ENCODE peak calls at places on chromosomes 3 and 15, in four cellular contexts. H, A, L and G are unnamed samples.

GRCh38 chr3:16511561-16512434 is 1.7 kb downstream of the RFTN1 start:
- DNase-seq in H (no peak), A (no peak), L (peak), G (peak)

GRCh38 chr3:105137911-105138310 is 228.8 kb upstream of the ALCAM start:
- DNase-seq in H (no peak), A (no peak), L (no peak), G (no peak)

GRCh38 chr15:74252291-74253080 is 16.4 kb downstream of the CCDC33 start:
- DNase-seq in H (no peak), A (no peak), L (no peak), G (no peak)

GRCh38 chr3:152021951-152022461 is 148.6 kb downstream of the SUCNR1 start:
- DNase-seq in H (no peak), A (no peak), L (no peak), G (peak)

GRCh38 chr3:50172615-50173220 is 17.6 kb downstream of the SEMA3F start:
- DNase-seq in H (no peak), A (no peak), L (no peak), G (no peak)

GRCh38 chr3:65713016-65713415 is 325.7 kb downstream of the MAGI1 start:
- DNase-seq in H (no peak), A (no peak), L (no peak), G (no peak)

GRCh38 chr3:70840106-70840870 is 527.9 kb upstream of the MDFIC2 start:
- DNase-seq in H (no peak), A (no peak), L (no peak), G (no peak)

GRCh38 chr3:74643636-74644035 is 29.2 kb upstream of the CNTN3 start:
- DNase-seq in H (no peak), A (no peak), L (peak), G (no peak)

GRCh38 chr15:64426845-64427465 is 33.4 kb upstream of the ZNF609 start:
- DNase-seq in H (no peak), A (no peak), L (no peak), G (no peak)

GRCh38 chr3:9750556-9751411 is 1.0 kb downstream of the OGG1 start:
- DNase-seq in H (no peak), A (peak), L (peak), G (no peak)

GRCh38 chr3:194439915-194440550 is 41.0 kb upstream of the GP5 start:
- DNase-seq in H (no peak), A (no peak), L (no peak), G (no peak)

DNA sequence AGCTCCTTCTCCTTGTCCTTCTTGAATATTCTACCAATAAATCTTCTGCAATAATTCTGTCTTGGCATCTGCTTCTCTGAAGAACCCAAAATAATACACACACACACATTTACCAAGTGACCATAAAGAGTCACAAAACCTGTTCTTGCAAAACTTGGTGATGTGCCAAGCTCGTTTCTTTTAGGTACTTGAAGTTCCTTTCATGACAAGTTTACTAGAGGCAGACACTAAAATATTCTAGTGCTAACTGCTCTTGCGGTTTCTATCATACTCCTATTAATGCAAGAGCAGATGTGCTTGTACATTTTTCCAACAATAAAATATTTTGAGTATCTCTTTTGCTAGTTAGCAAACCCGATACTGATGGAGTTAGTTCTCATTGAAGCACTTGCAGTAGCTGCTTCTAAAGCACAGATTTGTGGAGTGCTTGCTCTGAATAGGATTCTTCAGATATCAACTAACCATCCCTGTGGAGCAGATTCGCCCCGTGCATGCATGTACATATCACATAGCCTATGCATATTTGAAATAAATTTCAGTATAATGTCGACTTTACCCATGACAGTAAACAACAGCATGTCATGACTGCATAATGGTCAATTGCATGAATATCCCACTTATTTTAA is 23.2 kb downstream of the HHLA2 start:
- DNase-seq in H (no peak), A (no peak), L (peak), G (no peak)
- TF ChIP-seq POLR2AphosphoS5 in H (no peak), A (no peak), L (peak), G (peak)

DNA sequence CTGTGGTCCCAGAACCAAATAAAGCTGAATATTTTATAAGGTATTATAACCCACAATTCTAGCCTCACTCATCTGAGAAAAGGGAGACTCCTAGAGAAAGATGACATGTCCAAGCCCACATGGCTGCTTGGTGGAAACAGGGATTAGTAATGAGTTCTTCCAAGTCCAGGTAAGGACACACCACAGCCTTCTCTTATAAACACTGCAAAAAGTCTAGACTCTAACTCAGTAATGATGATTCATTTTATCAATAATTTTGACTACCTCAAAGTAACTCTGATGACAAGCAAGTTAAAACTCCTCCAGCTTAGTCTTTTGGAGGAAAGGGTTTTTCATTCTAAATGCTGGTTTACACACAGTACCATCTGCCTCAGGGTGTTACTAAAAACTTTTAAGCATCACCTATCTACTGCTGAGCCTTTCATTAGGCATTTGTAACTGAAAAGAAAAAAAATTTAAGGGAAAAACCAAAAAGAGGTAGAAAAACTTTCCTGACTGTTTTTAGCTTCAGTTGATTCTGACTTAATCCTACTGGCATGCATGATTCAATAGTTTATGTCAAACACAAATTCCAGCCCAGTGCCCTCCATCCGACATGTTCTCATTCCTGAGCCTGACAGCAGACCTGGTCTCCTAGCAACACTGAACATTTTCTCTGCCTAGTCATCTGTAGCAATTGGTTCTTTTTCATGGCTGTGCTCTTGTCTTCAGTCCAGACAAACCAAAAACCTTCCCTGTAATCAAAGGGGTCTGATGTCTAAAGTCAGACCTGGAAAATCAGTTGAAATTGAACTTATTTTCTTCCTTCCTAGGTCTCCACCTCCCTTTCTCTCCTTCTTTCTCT is 43.9 kb downstream of the P3H2 start:
- DNase-seq in H (no peak), A (no peak), L (no peak), G (no peak)
- TF ChIP-seq POLR2AphosphoS5 in H (no peak), A (no peak), L (peak), G (no peak)

DNA sequence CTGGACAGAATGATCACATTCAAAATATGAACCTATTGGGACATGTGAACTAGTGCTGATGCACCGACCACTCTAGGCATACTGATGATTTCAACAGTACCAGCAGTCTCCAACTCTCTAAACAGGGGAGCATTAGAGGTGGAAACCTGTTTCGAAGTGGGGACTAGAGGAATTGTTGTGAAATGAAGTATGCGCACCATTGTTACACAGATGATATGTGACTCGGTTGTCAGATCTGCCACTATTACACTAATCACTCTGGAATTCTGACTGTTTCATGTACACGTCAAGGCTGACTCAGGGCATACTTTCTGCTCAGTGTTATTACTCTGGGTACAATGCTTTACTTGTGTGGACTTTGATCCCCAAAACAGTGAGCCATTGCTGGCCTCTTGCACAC is 198.2 kb upstream of the UBE2E2 start:
- DNase-seq in H (no peak), A (no peak), L (no peak), G (no peak)
- TF ChIP-seq POLR2AphosphoS5 in H (no peak), A (no peak), L (no peak), G (no peak)

GRCh38 chr15:66476535-66476934 is 21.0 kb downstream of the SNAPC5 start:
- DNase-seq in H (no peak), A (no peak), L (no peak), G (no peak)

GRCh38 chr15:66472176-66472999 is 25.2 kb downstream of the SNAPC5 start:
- DNase-seq in H (no peak), A (no peak), L (peak), G (no peak)

GRCh38 chr15:66477011-66477410 is 20.6 kb downstream of the SNAPC5 start:
- DNase-seq in H (no peak), A (no peak), L (no peak), G (no peak)

GRCh38 chr15:66474140-66474539 is 23.4 kb downstream of the SNAPC5 start:
- DNase-seq in H (no peak), A (no peak), L (no peak), G (no peak)
- TF ChIP-seq POLR2AphosphoS5 in H (no peak), A (no peak), L (no peak), G (no peak)

DNA sequence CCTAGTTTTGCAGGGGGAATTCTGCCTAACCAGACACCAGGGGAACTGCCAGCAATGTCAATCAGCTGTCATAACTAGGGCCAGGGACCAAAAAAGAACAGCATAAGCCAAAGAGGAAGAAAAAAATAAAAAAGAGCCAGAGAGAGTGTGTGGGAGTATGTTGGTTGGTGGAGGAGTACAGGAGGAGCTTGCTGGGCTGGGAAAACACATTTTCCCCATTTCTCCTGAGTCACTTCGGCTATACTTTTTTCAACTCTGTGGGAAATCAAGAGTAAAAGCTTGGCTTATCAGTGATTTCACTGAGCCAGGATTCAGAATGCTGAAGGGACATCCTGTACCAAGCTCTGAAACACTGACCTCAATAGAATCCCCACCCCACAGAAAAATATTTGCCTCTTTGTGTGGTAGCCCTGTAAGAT is 144.7 kb upstream of the DPH6 start:
- DNase-seq in H (no peak), A (peak), L (no peak), G (no peak)
- TF ChIP-seq POLR2AphosphoS5 in H (no peak), A (no peak), L (no peak), G (peak)

GRCh38 chr15:96130734-96131133 is 199.8 kb upstream of the NR2F2 start:
- DNase-seq in H (no peak), A (no peak), L (no peak), G (no peak)

GRCh38 chr15:96138985-96139384 is 191.5 kb upstream of the NR2F2 start:
- DNase-seq in H (no peak), A (no peak), L (no peak), G (no peak)

GRCh38 chr15:96132126-96132525 is 198.4 kb upstream of the NR2F2 start:
- DNase-seq in H (no peak), A (no peak), L (no peak), G (no peak)

GRCh38 chr15:96135166-96136093 is 195.1 kb upstream of the NR2F2 start:
- DNase-seq in H (no peak), A (peak), L (no peak), G (no peak)
- TF ChIP-seq POLR2AphosphoS5 in H (no peak), A (peak), L (no peak), G (no peak)

GRCh38 chr3:179651687-179652466 is 963 bp upstream of the USP13 start:
- DNase-seq in H (no peak), A (no peak), L (no peak), G (no peak)

GRCh38 chr3:179653777-179654117 is 907 bp downstream of the USP13 start:
- DNase-seq in H (no peak), A (no peak), L (peak), G (no peak)

GRCh38 chr3:179655236-179655635 is 2.4 kb downstream of the USP13 start:
- DNase-seq in H (no peak), A (no peak), L (no peak), G (no peak)

GRCh38 chr3:179653106-179653776 is 401 bp downstream of the USP13 start:
- DNase-seq in H (peak), A (peak), L (peak), G (peak)

DNA sequence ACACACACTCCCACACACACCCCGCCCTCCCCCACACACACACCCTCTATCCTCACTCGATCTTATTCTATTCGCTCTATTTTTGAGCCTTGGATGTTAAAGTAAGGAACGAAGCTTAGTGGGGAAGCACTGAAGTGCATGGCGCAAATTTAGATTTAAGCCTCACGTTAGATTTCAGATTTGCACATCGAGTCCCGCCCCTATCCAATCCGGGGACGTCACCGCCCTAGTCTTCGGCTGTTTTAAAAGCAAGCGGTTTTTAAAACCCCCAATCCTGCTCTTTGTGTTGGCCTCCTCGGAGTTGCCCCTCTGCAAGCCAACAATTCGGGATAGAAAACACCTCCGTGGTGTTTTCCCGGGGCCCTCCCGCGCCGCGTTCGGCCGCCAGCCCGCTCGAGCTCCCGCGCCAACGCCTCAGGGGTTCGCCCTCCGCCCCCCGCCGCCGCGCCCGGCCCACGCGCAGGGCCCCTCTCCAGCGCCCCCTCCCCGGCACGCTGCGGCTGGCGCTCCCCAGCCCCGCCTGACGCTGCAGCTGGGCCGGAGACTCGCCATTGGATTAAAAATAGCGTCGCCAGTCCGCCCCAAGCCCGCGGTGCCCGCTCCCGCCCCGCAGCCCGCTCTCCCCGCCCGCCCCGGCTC is at the start of gene USP13:
- DNase-seq in H (peak), A (peak), L (peak), G (peak)
- TF ChIP-seq POLR2AphosphoS5 in H (no peak), A (no peak), L (no peak), G (no peak)

DNA sequence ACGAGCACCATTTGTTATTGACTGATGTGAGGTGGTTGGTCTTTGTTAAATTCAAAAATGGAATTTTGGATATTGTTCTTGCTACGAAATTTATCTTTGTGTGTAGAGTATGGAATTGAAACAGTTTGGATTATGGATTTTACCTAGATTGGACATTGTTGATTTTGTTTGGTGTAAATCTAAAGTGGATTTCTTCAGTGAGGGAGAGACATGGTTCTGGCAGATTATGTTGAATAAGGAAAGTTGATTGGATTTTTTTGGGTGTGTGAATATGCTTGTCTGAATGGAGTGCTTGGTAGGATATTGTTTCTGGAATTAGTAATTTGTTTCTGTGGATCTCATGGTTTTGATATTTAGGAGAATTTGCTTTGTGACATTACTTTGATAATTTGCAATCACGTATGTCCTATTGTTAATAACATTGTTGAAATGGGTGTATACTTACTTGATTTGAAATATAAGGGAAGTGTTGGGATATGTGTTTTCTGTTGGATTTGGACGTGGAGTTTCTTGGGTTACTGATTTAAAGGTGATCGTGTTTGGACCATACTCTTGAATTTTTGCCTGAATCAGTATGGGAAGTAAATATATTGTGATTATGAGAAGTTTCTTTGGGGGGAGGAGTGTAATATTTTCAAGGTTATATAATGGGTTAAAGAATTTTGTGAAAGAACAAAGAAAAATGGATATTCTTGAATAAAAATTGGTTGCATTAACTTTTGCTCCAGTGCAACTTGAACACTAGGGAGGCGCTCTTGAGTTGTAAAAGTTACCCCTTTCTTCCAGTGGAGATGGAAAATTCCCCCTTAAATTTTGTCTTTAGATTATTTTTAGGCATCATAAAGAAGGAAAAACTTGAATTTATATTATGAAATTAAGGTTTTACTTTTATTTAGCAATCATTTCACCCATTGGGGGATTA is 875 bp upstream of the CHD2 start:
- DNase-seq in H (no peak), A (no peak), L (no peak), G (no peak)
- TF ChIP-seq POLR2AphosphoS5 in H (peak), A (no peak), L (no peak), G (no peak)

GRCh38 chr15:81038975-81039607 is 38.4 kb downstream of the TLNRD1 start:
- DNase-seq in H (no peak), A (no peak), L (no peak), G (peak)
- TF ChIP-seq POLR2AphosphoS5 in H (no peak), A (no peak), L (no peak), G (peak)

DNA sequence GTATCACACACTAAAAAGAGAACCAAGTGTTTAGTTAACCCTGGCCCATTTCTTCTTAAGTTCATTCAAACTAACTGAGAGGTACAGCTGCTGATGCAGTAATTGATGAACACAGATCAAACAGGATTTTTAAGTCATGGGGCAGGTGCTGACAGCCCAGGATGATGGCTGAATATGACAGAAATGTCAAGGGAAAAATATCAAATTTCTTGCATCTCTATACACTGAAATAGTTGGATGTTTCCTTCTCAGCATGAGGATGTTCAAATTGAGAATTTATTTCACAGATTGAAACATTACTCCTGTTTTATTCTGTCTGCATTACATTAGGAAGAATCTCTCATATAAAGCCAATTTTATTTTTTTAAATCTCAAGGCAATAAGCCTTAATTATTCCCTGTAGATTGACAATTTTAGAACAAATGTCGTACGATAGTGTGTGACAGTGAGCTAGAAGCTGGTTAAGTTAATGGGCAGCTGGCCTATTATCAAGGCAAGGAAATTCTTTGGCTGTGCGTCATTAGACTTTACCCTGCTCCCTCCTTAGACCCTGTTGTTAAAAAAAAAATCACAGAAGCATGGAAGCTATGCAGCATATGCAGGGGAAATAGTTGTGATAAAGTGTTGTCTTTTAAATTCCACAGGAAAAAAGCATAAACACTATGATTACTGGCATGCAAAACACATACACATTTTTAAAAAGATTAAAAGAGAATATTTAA is 183.8 kb upstream of the KCNMB2 start:
- DNase-seq in H (no peak), A (no peak), L (no peak), G (no peak)
- TF ChIP-seq POLR2AphosphoS5 in H (no peak), A (no peak), L (no peak), G (no peak)